ENCODE peak calls at places on chromosomes 1 and 21, in eight cellular contexts. D is right cardiac atrium, Z is ovary, K is substantia nigra, F is DND-41, C is A549, B is RWPE1, M is body of pancreas. U is an unnamed sample.

GRCh38 chr1:66266756-66267155 is 267.2 kb upstream of the SGIP1 start:
- DNase-seq in D (no peak), Z (no peak), K (no peak), F (no peak), C (no peak), B (peak), M (no peak), U (no peak)

GRCh38 chr1:63969461-63969893 is 195.7 kb downstream of the ROR1 start:
- DNase-seq in D (no peak), Z (no peak), K (no peak), F (no peak), C (peak), B (peak), M (no peak), U (no peak)

GRCh38 chr21:33013618-33014017 is 12.1 kb upstream of the OLIG2 start:
- DNase-seq in D (no peak), Z (no peak), K (no peak), F (no peak), C (no peak), B (no peak), M (no peak), U (no peak)

GRCh38 chr1:198726455-198726854 is 87.6 kb downstream of the PTPRC start:
- DNase-seq in D (no peak), Z (no peak), K (no peak), F (no peak), C (no peak), B (no peak), M (no peak), U (no peak)

GRCh38 chr21:40118527-40118926 is 251.3 kb downstream of the PCP4 start:
- DNase-seq in D (no peak), Z (no peak), K (no peak), F (no peak), C (no peak), B (peak), M (no peak), U (peak)

GRCh38 chr1:47569681-47570470 is 132.0 kb downstream of the FOXD2 start:
- DNase-seq in D (peak), Z (no peak), K (no peak), F (no peak), C (peak), B (peak), M (peak), U (peak)

GRCh38 chr1:221897312-221897711 is 155.4 kb upstream of the DUSP10 start:
- DNase-seq in D (no peak), Z (no peak), K (no peak), F (no peak), C (no peak), B (no peak), M (no peak), U (no peak)

GRCh38 chr1:100423832-100424337 is 71.6 kb downstream of the CDC14A start:
- DNase-seq in D (no peak), Z (no peak), K (no peak), F (no peak), C (no peak), B (no peak), M (no peak), U (no peak)

GRCh38 chr1:219443763-219444162 is 169.1 kb downstream of the ZC3H11B start:
- DNase-seq in D (no peak), Z (no peak), K (no peak), F (no peak), C (no peak), B (no peak), M (no peak), U (no peak)

GRCh38 chr1:175158133-175158532 is 34.4 kb downstream of the KIAA0040 start:
- DNase-seq in D (no peak), Z (no peak), K (no peak), F (no peak), C (no peak), B (peak), M (no peak), U (no peak)

GRCh38 chr1:10676987-10677386 is 119.5 kb downstream of the CASZ1 start:
- DNase-seq in D (no peak), Z (no peak), K (no peak), F (no peak), C (no peak), B (no peak), M (no peak), U (no peak)

GRCh38 chr1:208179850-208180416 is 64.3 kb downstream of the PLXNA2 start:
- DNase-seq in D (no peak), Z (no peak), K (no peak), F (no peak), C (no peak), B (no peak), M (no peak), U (no peak)

GRCh38 chr21:35303085-35303484 is 254.0 kb upstream of the RUNX1 start:
- DNase-seq in D (no peak), Z (no peak), K (no peak), F (no peak), C (no peak), B (peak), M (no peak), U (peak)

GRCh38 chr1:185735667-185736105 is 1.5 kb downstream of the HMCN1 start:
- DNase-seq in D (no peak), Z (no peak), K (no peak), F (no peak), C (no peak), B (no peak), M (no peak), U (no peak)

GRCh38 chr21:42171091-42172053 is 47.6 kb upstream of the ABCG1 start:
- DNase-seq in D (peak), Z (no peak), K (peak), F (no peak), C (no peak), B (peak), M (no peak), U (peak)

GRCh38 chr1:234628099-234628498 is 18.1 kb upstream of the IRF2BP2 start:
- DNase-seq in D (no peak), Z (no peak), K (no peak), F (no peak), C (peak), B (peak), M (peak), U (peak)

GRCh38 chr1:78070210-78070609 is 24.4 kb downstream of the GIPC2 start:
- DNase-seq in D (no peak), Z (no peak), K (no peak), F (no peak), C (no peak), B (no peak), M (no peak), U (no peak)
- H3K27ac ChIP-seq in D (no peak), Z (no peak), K (no peak), F (no peak), C (no peak), B (no peak), M (peak), U (peak)

GRCh38 chr1:29238601-29238964 is 2.3 kb downstream of the PTPRU start:
- DNase-seq in D (no peak), Z (peak), K (no peak), F (no peak), C (no peak), B (no peak), M (no peak), U (no peak)

GRCh38 chr1:29236993-29237905 is 927 bp downstream of the PTPRU start:
- DNase-seq in D (peak), Z (peak), K (no peak), F (peak), C (no peak), B (no peak), M (peak), U (no peak)

GRCh38 chr1:29236743-29236992 is 346 bp downstream of the PTPRU start:
- DNase-seq in D (no peak), Z (no peak), K (no peak), F (no peak), C (no peak), B (no peak), M (no peak), U (no peak)

GRCh38 chr1:29239142-29239541 is 2.8 kb downstream of the PTPRU start:
- DNase-seq in D (no peak), Z (no peak), K (no peak), F (no peak), C (no peak), B (peak), M (no peak), U (peak)

GRCh38 chr1:29237906-29238600 is 1.7 kb downstream of the PTPRU start:
- DNase-seq in D (peak), Z (peak), K (no peak), F (no peak), C (no peak), B (no peak), M (peak), U (no peak)
- H3K27ac ChIP-seq in D (peak), Z (peak), K (no peak), F (no peak), C (peak), B (peak), M (peak), U (peak)

GRCh38 chr1:19204665-19205266 is 5.3 kb downstream of the UBR4 start:
- DNase-seq in D (no peak), Z (no peak), K (no peak), F (no peak), C (no peak), B (no peak), M (no peak), U (no peak)
- H3K27ac ChIP-seq in D (no peak), Z (no peak), K (no peak), F (no peak), C (no peak), B (no peak), M (no peak), U (no peak)

GRCh38 chr1:201718346-201719202 is 110.4 kb upstream of the IPO9 start:
- DNase-seq in D (no peak), Z (peak), K (peak), F (no peak), C (no peak), B (peak), M (no peak), U (no peak)

GRCh38 chr1:201717286-201717685 is 111.7 kb upstream of the IPO9 start:
- DNase-seq in D (no peak), Z (no peak), K (no peak), F (no peak), C (no peak), B (no peak), M (no peak), U (no peak)

GRCh38 chr1:201719812-201720521 is 109.0 kb upstream of the IPO9 start:
- DNase-seq in D (peak), Z (peak), K (peak), F (no peak), C (no peak), B (no peak), M (peak), U (no peak)

GRCh38 chr1:201721131-201722049 is 107.6 kb upstream of the IPO9 start:
- DNase-seq in D (no peak), Z (no peak), K (no peak), F (no peak), C (no peak), B (no peak), M (no peak), U (no peak)

GRCh38 chr1:201720522-201720844 is 108.5 kb upstream of the IPO9 start:
- DNase-seq in D (no peak), Z (no peak), K (no peak), F (no peak), C (no peak), B (no peak), M (no peak), U (no peak)
- H3K27ac ChIP-seq in D (peak), Z (peak), K (peak), F (no peak), C (peak), B (peak), M (peak), U (no peak)

GRCh38 chr1:44237721-44238457 is 24.6 kb downstream of the DMAP1 start:
- DNase-seq in D (no peak), Z (peak), K (no peak), F (no peak), C (no peak), B (peak), M (peak), U (no peak)
- H3K27ac ChIP-seq in D (no peak), Z (no peak), K (no peak), F (no peak), C (no peak), B (no peak), M (no peak), U (no peak)

GRCh38 chr1:235875236-235875635 is 8.5 kb upstream of the LYST start:
- DNase-seq in D (no peak), Z (no peak), K (no peak), F (no peak), C (no peak), B (no peak), M (no peak), U (no peak)
- H3K27ac ChIP-seq in D (no peak), Z (no peak), K (no peak), F (no peak), C (no peak), B (no peak), M (no peak), U (no peak)